ENCODE peak calls at places on chromosomes 1 and 21, in seven cellular contexts. X, F, J, Y, D, S and Z are unnamed samples.

GRCh38 chr1:226123591-226124471 is 61.3 kb downstream of the H3-3A start:
- DNase-seq in X (no peak), F (no peak), J (peak; percentile 79), Y (peak; percentile 19), D (no peak), S (no peak), Z (no peak)

GRCh38 chr1:10432910-10433785 is 2.9 kb downstream of the CENPS start:
- DNase-seq in X (no peak), F (no peak), J (no peak), Y (no peak), D (no peak), S (no peak), Z (no peak)

GRCh38 chr1:213996320-213997022 is 8.7 kb downstream of the PROX1 start:
- DNase-seq in X (no peak), F (no peak), J (no peak), Y (no peak), D (peak; percentile 48), S (no peak), Z (no peak)

GRCh38 chr1:85230305-85230977 is 29.0 kb downstream of the C1orf52 start:
- DNase-seq in X (no peak), F (no peak), J (no peak), Y (no peak), D (no peak), S (peak; percentile 6), Z (no peak)

GRCh38 chr1:168631671-168632400 is 55.4 kb downstream of the XCL1 start:
- DNase-seq in X (no peak), F (no peak), J (no peak), Y (no peak), D (no peak), S (no peak), Z (no peak)

GRCh38 chr1:39490596-39491145 is 765 bp upstream of the BMP8A start:
- DNase-seq in X (no peak), F (no peak), J (no peak), Y (no peak), D (no peak), S (peak; percentile 44), Z (no peak)

GRCh38 chr1:186154651-186155050 is 220.4 kb downstream of the TPR start:
- DNase-seq in X (no peak), F (no peak), J (no peak), Y (no peak), D (no peak), S (no peak), Z (no peak)

GRCh38 chr21:31117046-31117916 is 79.0 kb upstream of the KRTAP19-8 start:
- DNase-seq in X (peak; percentile 27), F (no peak), J (no peak), Y (peak; percentile 63), D (no peak), S (no peak), Z (no peak)

GRCh38 chr1:41020109-41020576 is 1.4 kb downstream of the SLFNL1 start:
- DNase-seq in X (no peak), F (no peak), J (no peak), Y (no peak), D (no peak), S (no peak), Z (no peak)

GRCh38 chr1:221187174-221187573 is 307.9 kb downstream of the HLX start:
- DNase-seq in X (no peak), F (no peak), J (no peak), Y (no peak), D (no peak), S (no peak), Z (no peak)

GRCh38 chr1:201614262-201615015 is 75.5 kb downstream of the NAV1 start:
- DNase-seq in X (no peak), F (no peak), J (peak; percentile 26), Y (no peak), D (no peak), S (peak; percentile 91), Z (no peak)

GRCh38 chr21:41411449-41412089 is 14.5 kb upstream of the MX1 start:
- DNase-seq in X (no peak), F (no peak), J (no peak), Y (peak; percentile 37), D (no peak), S (no peak), Z (no peak)

GRCh38 chr1:23010734-23011449 is 4.8 kb downstream of the TEX46 start:
- DNase-seq in X (no peak), F (no peak), J (no peak), Y (peak; percentile 69), D (no peak), S (no peak), Z (no peak)

GRCh38 chr1:24705260-24706073 is 39.8 kb upstream of the CLIC4 start:
- DNase-seq in X (peak; percentile 70), F (no peak), J (peak; percentile 88), Y (peak; percentile 83), D (peak; percentile 71), S (peak; percentile 90), Z (peak; percentile 25)

GRCh38 chr1:32742956-32743355 is 40.4 kb upstream of the SYNC start:
- DNase-seq in X (no peak), F (no peak), J (no peak), Y (no peak), D (no peak), S (no peak), Z (no peak)

GRCh38 chr1:186494832-186495271 is 33.9 kb upstream of the PDC start:
- DNase-seq in X (no peak), F (no peak), J (no peak), Y (no peak), D (no peak), S (no peak), Z (no peak)

GRCh38 chr1:182163821-182164223 is 102.3 kb upstream of the ZNF648 start:
- DNase-seq in X (no peak), F (no peak), J (peak; percentile 34), Y (no peak), D (peak; percentile 55), S (no peak), Z (no peak)

GRCh38 chr1:12447849-12448312 is 170.1 kb downstream of the DHRS3 start:
- DNase-seq in X (no peak), F (no peak), J (no peak), Y (peak; percentile 91), D (no peak), S (no peak), Z (no peak)

GRCh38 chr21:39033878-39034589 is 149.2 kb downstream of the PSMG1 start:
- DNase-seq in X (no peak), F (no peak), J (peak; percentile 83), Y (peak; percentile 48), D (no peak), S (no peak), Z (no peak)